ENCODE peak calls at places on chromosomes 6 and 20, in seven cellular contexts. D, N, C, Z, I, B and R are unnamed samples.

GRCh38 chr6:145199961-145200360 is 535.4 kb downstream of the EPM2A start:
- DNase-seq in D (no peak), N (no peak), C (peak; percentile 67), Z (no peak), I (no peak), B (no peak), R (no peak)

GRCh38 chr6:63802606-63803206 is 167.1 kb downstream of the PHF3 start:
- DNase-seq in D (peak; percentile 38), N (no peak), C (peak; percentile 38), Z (peak; percentile 23), I (peak; percentile 10), B (no peak), R (peak; percentile 33)

GRCh38 chr6:84926756-84927155 is 162.4 kb upstream of the TBX18 start:
- DNase-seq in D (no peak), N (no peak), C (no peak), Z (peak; percentile 50), I (peak; percentile 13), B (no peak), R (no peak)

GRCh38 chr6:132491303-132491702 is 21.6 kb downstream of the STX7 start:
- DNase-seq in D (peak; percentile 24), N (no peak), C (peak; percentile 63), Z (peak; percentile 64), I (peak; percentile 31), B (no peak), R (peak; percentile 57)

GRCh38 chr6:70216767-70217166 is 86.1 kb downstream of the COL9A1 start:
- DNase-seq in D (no peak), N (no peak), C (no peak), Z (no peak), I (no peak), B (no peak), R (no peak)

GRCh38 chr6:106197441-106197840 is 111.3 kb downstream of the PRDM1 start:
- DNase-seq in D (no peak), N (no peak), C (no peak), Z (no peak), I (no peak), B (no peak), R (no peak)

GRCh38 chr20:18288748-18289705 is 700 bp downstream of the ZNF133 start:
- DNase-seq in D (peak; percentile 36), N (no peak), C (peak; percentile 30), Z (peak; percentile 18), I (peak; percentile 9), B (no peak), R (peak; percentile 46)

GRCh38 chr6:2911171-2911570 is 8.1 kb upstream of the SERPINB9 start:
- DNase-seq in D (no peak), N (no peak), C (no peak), Z (no peak), I (no peak), B (no peak), R (no peak)

GRCh38 chr6:117089604-117090003 is 175.8 kb upstream of the VGLL2 start:
- DNase-seq in D (no peak), N (no peak), C (no peak), Z (no peak), I (no peak), B (no peak), R (no peak)

GRCh38 chr6:130843575-130844320 is 16.5 kb downstream of the SMLR1 start:
- DNase-seq in D (peak; percentile 61), N (no peak), C (peak; percentile 63), Z (peak; percentile 55), I (peak; percentile 59), B (no peak), R (peak; percentile 56)